ENCODE peak calls at places on chromosomes 2 and 18, in five cellular contexts. U is neural progenitor cell, I is PC-3, B is SK-N-SH, K is MM.1S. L is an unnamed sample.

GRCh38 chr18:11902522-11903292 is 5.4 kb downstream of the MPPE1 start:
- DNase-seq in I (peak; percentile 37), B (no peak), K (no peak), U (no peak), L (no peak)

GRCh38 chr2:20397811-20398447 is 47.3 kb upstream of the PUM2 start:
- DNase-seq in U (no peak), B (no peak), K (no peak), I (no peak), L (no peak)

GRCh38 chr2:191926671-191927070 is 79.8 kb upstream of the CAVIN2 start:
- DNase-seq in B (no peak), K (no peak), U (no peak), I (no peak), L (no peak)

GRCh38 chr2:235232474-235233435 is 261.1 kb upstream of the AGAP1 start:
- DNase-seq in B (peak; percentile 32), K (no peak), U (no peak), I (no peak), L (no peak)

GRCh38 chr2:229947544-229947943 is 25.2 kb downstream of the FBXO36 start:
- DNase-seq in I (no peak), K (no peak), B (no peak), U (no peak), L (no peak)

GRCh38 chr2:3462493-3463104 is 56.7 kb downstream of the ADI1 start:
- DNase-seq in B (no peak), K (no peak), U (no peak), I (no peak), L (peak; percentile 48)

GRCh38 chr2:15337996-15338666 is 223.0 kb downstream of the NBAS start:
- DNase-seq in U (no peak), K (no peak), I (peak; percentile 83), B (no peak), L (no peak)

GRCh38 chr18:52615321-52615720 is 275.3 kb downstream of the DCC start:
- DNase-seq in U (peak; percentile 55), B (no peak), K (no peak), I (no peak), L (no peak)

GRCh38 chr2:20595439-20596192 is 55.3 kb downstream of the HS1BP3 start:
- DNase-seq in K (peak; percentile 90), I (peak; percentile 57), U (no peak), B (no peak), L (peak; percentile 82)

GRCh38 chr2:172906401-172906811 is 169.2 kb upstream of the MAP3K20 start:
- DNase-seq in I (no peak), U (no peak), B (peak; percentile 64), K (no peak), L (no peak)

GRCh38 chr2:186592137-186592875 is 2.5 kb downstream of the ITGAV start:
- DNase-seq in I (no peak), K (no peak), U (no peak), B (no peak), L (no peak)

GRCh38 chr18:10927290-10927979 is 221.9 kb downstream of the PIEZO2 start:
- DNase-seq in K (no peak), U (no peak), I (no peak), B (no peak), L (no peak)

GRCh38 chr2:88450925-88451575 is 1.4 kb downstream of the FOXI3 start:
- DNase-seq in B (no peak), U (no peak), I (no peak), K (no peak), L (no peak)

GRCh38 chr2:23757686-23758433 is 169.1 kb downstream of the ATAD2B start:
- DNase-seq in K (no peak), I (peak; percentile 80), B (no peak), U (no peak), L (no peak)

GRCh38 chr2:127593228-127594115 is 52.5 kb upstream of the GPR17 start:
- DNase-seq in B (no peak), U (no peak), I (no peak), K (no peak), L (no peak)

GRCh38 chr18:3665780-3666525 is 216.0 kb downstream of the TGIF1 start:
- DNase-seq in U (peak; percentile 95), K (peak; percentile 66), B (peak; percentile 82), I (peak; percentile 94), L (peak; percentile 91)

DNA sequence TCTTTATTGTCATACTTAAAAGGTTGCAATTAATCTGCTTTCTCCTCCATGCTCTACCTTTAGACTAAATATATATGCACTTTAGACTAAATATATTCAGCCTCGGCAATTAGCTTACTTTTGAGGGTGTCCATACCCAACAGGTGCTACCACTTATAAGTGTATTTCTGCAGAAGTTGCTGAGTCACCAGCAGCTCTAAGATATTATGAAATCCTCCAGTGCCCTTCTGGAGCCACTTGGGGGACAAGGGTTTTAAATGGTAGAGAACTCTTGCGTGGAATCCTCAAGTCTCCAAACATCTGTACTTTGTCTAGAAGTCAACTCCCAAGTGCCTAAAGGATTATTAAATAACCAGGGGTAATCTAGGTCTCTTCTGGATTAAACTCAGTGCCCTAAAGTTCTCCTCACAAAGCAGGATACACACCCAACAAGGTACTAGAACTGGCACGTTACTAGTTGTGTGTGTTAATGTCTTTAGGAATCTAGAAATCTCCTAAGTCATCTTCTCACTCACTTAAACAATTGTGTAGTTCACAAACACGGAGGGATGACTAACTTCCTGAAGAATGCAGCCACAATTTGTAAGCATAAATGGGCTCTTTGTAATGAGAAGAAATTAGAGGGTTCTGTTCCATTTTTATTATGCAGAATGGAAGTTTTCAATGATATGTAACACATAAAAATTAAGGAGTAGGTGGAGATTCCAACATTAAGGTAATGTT is 159.7 kb downstream of the CD226 start:
- DNase-seq in U (no peak), K (no peak), B (no peak), I (peak; percentile 75), L (no peak)
- TF ChIP-seq EZH2phosphoT487 in U (no peak), K (no peak), B (no peak), I (no peak), L (no peak)

GRCh38 chr2:79860233-79861058 is 347.6 kb downstream of the CTNNA2 start:
- DNase-seq in B (peak; percentile 63), U (peak; percentile 61), I (peak; percentile 17), K (peak; percentile 39), L (peak; percentile 11)
- TF ChIP-seq CTCF in B (peak; percentile 59), U (peak; percentile 76), I (peak; percentile 49), K (peak; percentile 55), L (peak; percentile 65)

DNA sequence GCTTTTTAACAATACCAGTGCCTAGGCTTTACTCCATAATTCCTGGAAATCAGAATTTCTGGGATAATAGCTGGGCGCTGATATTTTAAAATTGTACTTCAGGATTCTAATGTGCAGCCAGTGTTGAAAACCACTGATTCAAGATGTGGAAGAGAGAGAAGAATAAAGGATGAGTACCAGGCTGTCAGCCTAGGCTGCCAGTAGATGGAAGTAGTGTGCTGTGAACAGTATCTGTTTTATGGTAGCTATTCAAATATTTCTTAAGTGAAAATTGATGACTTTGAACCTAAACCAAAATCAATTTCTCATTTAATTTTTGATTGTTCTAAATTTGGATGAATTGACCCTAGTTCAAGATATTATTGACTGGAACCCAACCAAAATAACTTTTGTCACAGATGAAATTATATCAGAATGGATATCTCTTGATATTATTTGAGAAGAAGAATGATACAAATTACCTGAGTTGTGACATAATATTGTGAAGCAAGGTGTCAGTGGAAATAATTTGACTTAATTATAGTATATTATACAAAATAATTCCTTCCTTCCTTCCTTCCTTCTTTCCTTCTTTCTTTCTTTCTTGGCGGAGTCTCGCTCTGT is 88.0 kb downstream of the COMMD1 start:
- DNase-seq in I (peak; percentile 68), K (peak; percentile 35), B (peak; percentile 57), U (peak; percentile 55), L (peak; percentile 80)
- TF ChIP-seq EZH2phosphoT487 in I (no peak), K (no peak), B (no peak), U (no peak), L (no peak)

DNA sequence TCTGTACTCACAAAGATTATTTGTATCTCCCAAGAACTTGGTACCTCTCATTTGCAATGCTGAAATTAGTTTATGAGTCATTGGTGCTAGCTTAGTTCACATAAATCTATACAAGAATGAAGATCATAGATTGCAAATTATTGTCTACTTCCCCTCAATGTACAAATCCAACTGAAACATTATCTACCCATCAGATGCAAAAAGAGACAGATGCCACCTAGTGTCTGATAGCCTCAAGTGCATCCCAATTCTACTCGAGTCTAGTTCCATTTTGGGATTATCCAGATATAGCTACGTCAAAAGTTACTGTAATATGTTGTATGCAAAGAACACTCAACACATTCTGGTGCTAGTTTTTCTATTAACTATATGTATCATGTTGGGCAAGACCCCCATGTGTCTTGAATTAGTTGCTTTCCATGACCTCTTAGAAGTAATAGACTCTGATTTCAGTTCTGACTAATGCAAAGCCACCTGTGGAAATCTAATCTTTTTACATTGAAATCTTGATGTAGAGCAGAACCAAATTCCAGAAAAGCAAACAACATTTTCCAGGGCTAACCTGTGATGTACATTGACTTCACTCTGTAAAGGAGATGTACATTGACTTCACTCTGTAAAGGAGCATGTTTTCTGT is 210.0 kb downstream of the RBM43 start:
- DNase-seq in U (peak; percentile 36), K (peak; percentile 55), I (peak; percentile 80), B (peak; percentile 37), L (peak; percentile 37)
- TF ChIP-seq CTCF in U (peak; percentile 92), K (peak; percentile 87), I (peak; percentile 94), B (peak; percentile 83), L (peak; percentile 91)

DNA sequence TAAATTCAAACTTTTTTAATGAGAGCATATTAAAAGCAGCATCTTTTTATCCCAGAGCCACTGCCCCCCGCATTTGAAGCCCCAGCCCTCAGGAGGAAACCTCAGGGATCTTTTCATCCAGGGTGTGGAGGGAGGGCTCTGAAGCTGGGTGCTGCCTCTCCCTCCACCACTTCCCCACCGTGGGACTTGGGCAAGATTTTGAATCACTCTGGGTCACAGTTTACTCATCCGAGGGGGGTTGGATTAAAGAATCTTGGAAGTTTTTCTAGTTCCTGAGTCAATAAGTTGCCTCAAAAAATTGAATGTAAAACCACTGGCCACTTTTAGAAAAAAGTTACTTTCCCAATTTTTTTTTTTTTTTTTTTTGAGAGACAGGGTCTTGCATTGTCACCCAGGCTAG is 62.0 kb upstream of the ANKRD44 start:
- DNase-seq in B (no peak), I (peak; percentile 53), K (no peak), U (no peak), L (no peak)
- TF ChIP-seq EZH2phosphoT487 in B (no peak), I (no peak), K (no peak), U (no peak), L (no peak)

DNA sequence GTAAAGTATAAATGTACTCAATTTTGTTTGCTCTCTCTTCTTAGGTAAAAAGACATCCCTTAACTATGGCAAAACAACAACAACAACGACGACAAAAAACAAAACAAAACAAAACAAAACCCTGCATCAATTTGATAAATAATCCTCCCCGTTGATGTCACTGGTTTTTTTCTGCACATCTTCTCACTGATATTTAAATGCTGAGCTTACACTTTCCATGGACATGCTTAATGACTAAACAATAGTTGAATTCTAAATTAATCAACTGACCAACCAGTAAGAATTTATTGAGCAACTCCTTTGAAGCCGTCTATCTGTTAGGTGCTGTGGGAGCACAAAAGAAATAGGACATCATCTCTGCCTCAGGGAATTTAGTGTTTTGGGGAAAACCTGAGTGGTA is 20.2 kb upstream of the POLE4 start:
- DNase-seq in I (no peak), B (no peak), U (no peak), K (no peak), L (no peak)
- TF ChIP-seq CTCF in I (no peak), B (no peak), U (no peak), K (no peak), L (no peak)

L was measured in OCI-LY7.